ENCODE peak calls at places on chromosome 1, in four cellular contexts. One of them, this sample, is unnamed.

GRCh38 chr1:193462629-193463320 is 276.4 kb upstream of the B3GALT2 start:
- DNase-seq in endothelial cell: no peak
- DNase-seq in B cell: peak; percentile 20
- DNase-seq in left lung: no peak
- DNase-seq in this sample: no peak

GRCh38 chr1:200250469-200250868 is 159.4 kb downstream of the ZNF281 start:
- DNase-seq in endothelial cell: no peak
- DNase-seq in B cell: no peak
- DNase-seq in left lung: no peak
- DNase-seq in this sample: no peak

GRCh38 chr1:51560034-51560433 is 41.0 kb upstream of the EPS15 start:
- DNase-seq in endothelial cell: no peak
- DNase-seq in B cell: no peak
- DNase-seq in left lung: no peak
- DNase-seq in this sample: no peak

GRCh38 chr1:65471901-65472332 is 51.4 kb downstream of the LEPR start:
- DNase-seq in endothelial cell: no peak
- DNase-seq in B cell: no peak
- DNase-seq in left lung: no peak
- DNase-seq in this sample: no peak

GRCh38 chr1:17498214-17498613 is 41.3 kb upstream of the ARHGEF10L start:
- DNase-seq in endothelial cell: no peak
- DNase-seq in B cell: no peak
- DNase-seq in left lung: no peak
- DNase-seq in this sample: no peak

GRCh38 chr1:23169727-23170335 is 1.2 kb upstream of the LUZP1 start:
- DNase-seq in endothelial cell: peak; percentile 27
- DNase-seq in B cell: peak; percentile 71
- DNase-seq in left lung: peak; percentile 66
- DNase-seq in this sample: peak; percentile 12

GRCh38 chr1:15180189-15180588 is 26.6 kb downstream of the TMEM51 start:
- DNase-seq in endothelial cell: no peak
- DNase-seq in B cell: no peak
- DNase-seq in left lung: no peak
- DNase-seq in this sample: no peak

GRCh38 chr1:7553042-7553690 is 217.9 kb upstream of the VAMP3 start:
- DNase-seq in endothelial cell: no peak
- DNase-seq in B cell: no peak
- DNase-seq in left lung: peak; percentile 29
- DNase-seq in this sample: no peak

GRCh38 chr1:232319106-232319505 is 310.8 kb downstream of the SIPA1L2 start:
- DNase-seq in endothelial cell: no peak
- DNase-seq in B cell: no peak
- DNase-seq in left lung: no peak
- DNase-seq in this sample: no peak

GRCh38 chr1:235582130-235582529 is 67.5 kb downstream of the GNG4 start:
- DNase-seq in endothelial cell: no peak
- DNase-seq in B cell: no peak
- DNase-seq in left lung: no peak
- DNase-seq in this sample: no peak

GRCh38 chr1:183368213-183369108 is 49.7 kb downstream of the NMNAT2 start:
- DNase-seq in endothelial cell: no peak
- DNase-seq in B cell: no peak
- DNase-seq in left lung: no peak
- DNase-seq in this sample: no peak

GRCh38 chr1:192589813-192590212 is 14.2 kb downstream of the RGS1 start:
- DNase-seq in endothelial cell: no peak
- DNase-seq in B cell: no peak
- DNase-seq in left lung: no peak
- DNase-seq in this sample: peak; percentile 28

GRCh38 chr1:167627865-167628641 is 2.0 kb upstream of the RCSD1 start:
- DNase-seq in endothelial cell: no peak
- DNase-seq in B cell: peak; percentile 68
- DNase-seq in left lung: no peak
- DNase-seq in this sample: no peak

GRCh38 chr1:180167721-180168467 is 13.2 kb downstream of the QSOX1 start:
- DNase-seq in endothelial cell: no peak
- DNase-seq in B cell: no peak
- DNase-seq in left lung: peak; percentile 86
- DNase-seq in this sample: no peak

GRCh38 chr1:221435510-221435909 is 306.4 kb downstream of the DUSP10 start:
- DNase-seq in endothelial cell: no peak
- DNase-seq in B cell: peak; percentile 49
- DNase-seq in left lung: no peak
- DNase-seq in this sample: peak; percentile 76

GRCh38 chr1:26020941-26021646 is 481 bp upstream of the EXTL1 start:
- DNase-seq in endothelial cell: no peak
- DNase-seq in B cell: no peak
- DNase-seq in left lung: no peak
- DNase-seq in this sample: no peak

GRCh38 chr1:7785108-7785507 is 1.0 kb downstream of the PER3 start:
- DNase-seq in endothelial cell: no peak
- DNase-seq in B cell: peak; percentile 16
- DNase-seq in left lung: no peak
- DNase-seq in this sample: no peak

GRCh38 chr1:48329905-48330304 is 107.4 kb downstream of the SLC5A9 start:
- DNase-seq in endothelial cell: no peak
- DNase-seq in B cell: no peak
- DNase-seq in left lung: no peak
- DNase-seq in this sample: no peak

GRCh38 chr1:156504062-156504813 is 3.7 kb upstream of the MEF2D start:
- DNase-seq in endothelial cell: no peak
- DNase-seq in B cell: no peak
- DNase-seq in left lung: no peak
- DNase-seq in this sample: no peak

GRCh38 chr1:21295545-21295944 is 5.3 kb upstream of the ECE1 start:
- DNase-seq in endothelial cell: no peak
- DNase-seq in B cell: no peak
- DNase-seq in left lung: no peak
- DNase-seq in this sample: no peak

GRCh38 chr1:21295059-21295401 is 4.8 kb upstream of the ECE1 start:
- DNase-seq in endothelial cell: no peak
- DNase-seq in B cell: no peak
- DNase-seq in left lung: no peak
- DNase-seq in this sample: no peak

GRCh38 chr1:21293537-21294265 is 3.4 kb upstream of the ECE1 start:
- DNase-seq in endothelial cell: no peak
- DNase-seq in B cell: peak; percentile 79
- DNase-seq in left lung: no peak
- DNase-seq in this sample: no peak

GRCh38 chr1:21292991-21293536 is 2.8 kb upstream of the ECE1 start:
- DNase-seq in endothelial cell: no peak
- DNase-seq in B cell: peak; percentile 88
- DNase-seq in left lung: no peak
- DNase-seq in this sample: no peak

GRCh38 chr1:21294266-21295058 is 4.2 kb upstream of the ECE1 start:
- DNase-seq in endothelial cell: no peak
- DNase-seq in B cell: peak; percentile 92
- DNase-seq in left lung: peak; percentile 69
- DNase-seq in this sample: no peak
- TF ChIP-seq CTCF in endothelial cell: no peak
- TF ChIP-seq CTCF in B cell: no peak
- TF ChIP-seq CTCF in left lung: no peak
- TF ChIP-seq CTCF in this sample: no peak

GRCh38 chr1:114997510-114997909 is 32.1 kb upstream of the TSHB start:
- DNase-seq in endothelial cell: no peak
- DNase-seq in B cell: no peak
- DNase-seq in left lung: no peak
- DNase-seq in this sample: no peak
- TF ChIP-seq CTCF in endothelial cell: no peak
- TF ChIP-seq CTCF in B cell: no peak
- TF ChIP-seq CTCF in left lung: no peak
- TF ChIP-seq CTCF in this sample: no peak

GRCh38 chr1:43554444-43554992 is 23.8 kb downstream of the PTPRF start:
- DNase-seq in endothelial cell: peak; percentile 56
- DNase-seq in B cell: no peak
- DNase-seq in left lung: no peak
- DNase-seq in this sample: peak; percentile 45
- TF ChIP-seq CTCF in endothelial cell: no peak
- TF ChIP-seq CTCF in B cell: peak; percentile 10
- TF ChIP-seq CTCF in left lung: no peak
- TF ChIP-seq CTCF in this sample: peak; percentile 71

GRCh38 chr1:159945483-159946241 is at the start of gene IGSF9:
- DNase-seq in endothelial cell: peak; percentile 88
- DNase-seq in B cell: peak; percentile 81
- DNase-seq in left lung: peak; percentile 76
- DNase-seq in this sample: peak; percentile 6
- TF ChIP-seq CTCF in endothelial cell: peak; percentile 29
- TF ChIP-seq CTCF in B cell: peak; percentile 45
- TF ChIP-seq CTCF in left lung: no peak
- TF ChIP-seq CTCF in this sample: peak; percentile 65

GRCh38 chr1:169367096-169367685 is 406 bp downstream of the NME7 start:
- DNase-seq in endothelial cell: no peak
- DNase-seq in B cell: no peak
- DNase-seq in left lung: no peak
- DNase-seq in this sample: no peak
- TF ChIP-seq CTCF in endothelial cell: no peak
- TF ChIP-seq CTCF in B cell: no peak
- TF ChIP-seq CTCF in left lung: no peak
- TF ChIP-seq CTCF in this sample: no peak

DNA sequence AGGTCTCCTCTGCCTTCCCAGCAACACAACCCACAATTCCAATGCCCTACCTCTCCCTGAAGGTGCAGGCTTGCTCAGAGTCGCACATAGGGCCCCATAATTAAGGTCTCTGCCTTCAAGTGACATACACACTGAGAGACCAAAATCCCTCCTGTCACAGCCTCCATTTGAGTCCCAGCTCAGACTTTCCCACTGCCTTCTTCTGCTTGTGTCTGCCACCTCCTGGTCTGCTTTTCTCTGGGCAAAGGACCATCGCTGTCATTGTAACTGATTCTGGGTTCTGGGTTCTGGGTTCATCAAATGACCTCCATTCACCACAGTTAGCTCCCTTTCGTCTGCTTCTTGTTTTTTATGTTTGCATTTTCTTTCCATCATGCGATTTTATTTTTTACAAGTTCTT is 119.2 kb upstream of the ATP1B1 start:
- DNase-seq in endothelial cell: no peak
- DNase-seq in B cell: no peak
- DNase-seq in left lung: no peak
- DNase-seq in this sample: no peak
- TF ChIP-seq CTCF in endothelial cell: no peak
- TF ChIP-seq CTCF in B cell: no peak
- TF ChIP-seq CTCF in left lung: no peak
- TF ChIP-seq CTCF in this sample: no peak

GRCh38 chr1:44919387-44919786 is 67.0 kb downstream of the EIF2B3 start:
- DNase-seq in endothelial cell: no peak
- DNase-seq in B cell: no peak
- DNase-seq in left lung: no peak
- DNase-seq in this sample: no peak

GRCh38 chr1:44926311-44926781 is 60.0 kb downstream of the EIF2B3 start:
- DNase-seq in endothelial cell: no peak
- DNase-seq in B cell: no peak
- DNase-seq in left lung: no peak
- DNase-seq in this sample: peak; percentile 66

GRCh38 chr1:44929556-44929955 is 56.8 kb downstream of the EIF2B3 start:
- DNase-seq in endothelial cell: no peak
- DNase-seq in B cell: no peak
- DNase-seq in left lung: no peak
- DNase-seq in this sample: no peak

GRCh38 chr1:44924835-44925464 is 61.4 kb downstream of the EIF2B3 start:
- DNase-seq in endothelial cell: no peak
- DNase-seq in B cell: no peak
- DNase-seq in left lung: no peak
- DNase-seq in this sample: peak; percentile 72
- TF ChIP-seq CTCF in endothelial cell: peak; percentile 23
- TF ChIP-seq CTCF in B cell: no peak
- TF ChIP-seq CTCF in left lung: no peak
- TF ChIP-seq CTCF in this sample: peak; percentile 66

This sample was measured in HFFc6.